ENCODE peak calls at places on chromosomes 1 and 21, in eight cellular contexts. G, C, D, K, J, N, X and W are unnamed samples.

GRCh38 chr21:25039461-25040380 is 567.6 kb downstream of the MRPL39 start:
- DNase-seq in X (no peak), G (no peak), C (no peak), D (no peak), N (peak; percentile 27), J (no peak), K (no peak), W (no peak)

GRCh38 chr1:155931332-155932038 is 2.7 kb downstream of the KHDC4 start:
- DNase-seq in N (no peak), K (no peak), C (no peak), X (no peak), G (no peak), D (no peak), J (no peak), W (no peak)

GRCh38 chr1:232033285-232033684 is 406.7 kb downstream of the DISC1 start:
- DNase-seq in C (no peak), D (no peak), K (no peak), J (no peak), N (no peak), X (no peak), G (no peak), W (no peak)

GRCh38 chr1:56788588-56788987 is 30.6 kb downstream of the FYB2 start:
- DNase-seq in G (peak; percentile 41), N (no peak), X (no peak), D (no peak), K (no peak), J (no peak), C (peak; percentile 47), W (no peak)

GRCh38 chr21:33360871-33361602 is 36.3 kb downstream of the IFNAR1 start:
- DNase-seq in N (peak; percentile 81), X (peak; percentile 70), G (peak; percentile 79), K (peak; percentile 50), J (peak; percentile 91), D (no peak), C (peak; percentile 74), W (peak; percentile 73)

GRCh38 chr1:37038079-37038702 is 3.9 kb upstream of the GRIK3 start:
- DNase-seq in N (no peak), G (no peak), K (no peak), C (peak; percentile 12), X (no peak), J (peak; percentile 17), D (no peak), W (no peak)

GRCh38 chr1:245860681-245861552 is 646.2 kb downstream of the SMYD3 start:
- DNase-seq in J (no peak), N (no peak), D (no peak), C (peak; percentile 95), K (no peak), G (no peak), X (no peak), W (no peak)

GRCh38 chr1:229024528-229025119 is 246.3 kb upstream of the RAB4A start:
- DNase-seq in C (peak; percentile 87), K (peak; percentile 59), X (no peak), D (no peak), G (no peak), J (no peak), N (peak; percentile 43), W (peak; percentile 45)

DNA sequence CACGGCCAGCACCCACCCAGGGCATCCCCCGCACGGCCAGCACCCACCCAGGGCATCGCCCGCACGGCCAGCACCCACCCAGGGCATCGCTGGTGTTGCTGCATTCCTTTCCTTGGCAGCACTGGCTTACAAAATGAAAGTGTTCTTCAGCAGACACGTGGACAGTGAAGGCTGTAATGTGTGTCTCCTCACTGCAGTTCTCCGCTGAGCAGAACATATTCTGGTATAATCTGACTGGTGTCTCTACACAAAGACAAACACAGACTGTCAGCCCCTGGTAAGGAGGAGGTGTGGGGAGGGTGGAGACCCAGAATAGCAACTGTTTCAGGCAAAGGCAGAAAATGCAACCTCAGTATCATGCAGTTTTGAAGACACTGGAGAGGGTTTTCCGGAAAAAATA is 7.3 kb downstream of the LYPD8 start:
- DNase-seq in K (no peak), G (no peak), X (no peak), C (no peak), D (no peak), N (no peak), J (no peak), W (no peak)
- H3K9me3 ChIP-seq in K (no peaks in the 10 kb centered on the region), G (no peaks in the 10 kb centered on the region), X (no peaks in the 10 kb centered on the region), C (no peaks in the 10 kb centered on the region), D (no peaks in the 10 kb centered on the region), N (peaks cover 5% of the 10 kb centered on the region), J (no peaks in the 10 kb centered on the region), W (no peaks in the 10 kb centered on the region)

DNA sequence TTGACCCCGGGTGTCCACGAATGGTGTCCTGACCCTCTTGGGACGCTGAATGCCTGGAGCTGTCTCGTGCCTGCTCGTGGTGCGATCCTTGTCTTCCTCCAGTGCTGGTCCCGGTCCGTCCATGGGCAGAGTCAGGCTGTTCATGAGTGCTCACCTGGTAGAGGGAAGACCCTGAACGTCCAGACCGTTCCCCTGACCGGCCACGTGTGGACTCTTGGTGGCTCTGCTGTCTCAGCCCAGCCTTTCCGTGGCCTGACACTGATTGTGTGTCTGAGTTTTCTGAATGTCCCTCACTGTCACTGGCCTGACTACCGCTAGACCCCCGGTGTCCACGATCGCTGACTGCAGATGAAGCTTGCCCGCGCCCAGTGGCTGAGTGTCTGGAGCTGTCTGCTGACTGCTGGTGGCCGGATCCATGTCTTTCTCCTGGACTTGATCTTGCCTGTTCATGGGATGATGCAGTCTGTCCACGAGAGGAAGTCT is 11.7 kb downstream of the FLG start:
- DNase-seq in X (no peak), K (no peak), J (no peak), N (no peak), D (no peak), C (no peak), G (no peak), W (peak; percentile 10)
- H3K9me3 ChIP-seq in X (no peaks in the 10 kb centered on the region), K (peaks cover 21% of the 10 kb centered on the region), J (no peaks in the 10 kb centered on the region), N (no peaks in the 10 kb centered on the region), D (no peaks in the 10 kb centered on the region), C (no peaks in the 10 kb centered on the region), G (no peaks in the 10 kb centered on the region), W (peaks cover 2% of the 10 kb centered on the region)

DNA sequence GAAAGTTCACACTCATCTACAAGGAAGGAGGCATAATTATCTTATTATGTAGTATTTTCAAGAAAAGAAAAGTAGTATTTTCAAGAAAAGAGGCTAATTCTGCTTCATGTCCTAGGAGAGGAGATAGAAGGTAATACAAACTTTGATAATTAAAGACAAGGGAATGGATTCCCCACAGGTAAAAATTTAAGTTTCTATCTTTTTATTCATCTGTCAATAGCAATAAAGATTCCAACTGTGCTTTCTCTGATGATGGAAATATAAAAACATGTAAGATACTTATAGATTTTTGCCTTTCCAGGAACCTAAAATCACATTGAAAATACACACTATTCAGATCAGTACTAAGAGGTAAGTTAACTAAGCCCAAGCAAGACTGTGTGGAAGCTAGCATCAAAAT is at the start of gene OR2M2:
- DNase-seq in J (no peak), C (no peak), X (no peak), G (no peak), D (no peak), K (no peak), N (no peak), W (no peak)
- H3K9me3 ChIP-seq in J (no peaks in the 10 kb centered on the region), C (no peaks in the 10 kb centered on the region), X (no peaks in the 10 kb centered on the region), G (no peaks in the 10 kb centered on the region), D (no peaks in the 10 kb centered on the region), K (peaks cover 29% of the 10 kb centered on the region), N (peaks cover 3% of the 10 kb centered on the region), W (no peaks in the 10 kb centered on the region)

GRCh38 chr1:59429651-59430050 is 132.8 kb downstream of the FGGY start:
- DNase-seq in K (no peak), N (no peak), X (no peak), D (no peak), J (no peak), C (no peak), G (no peak), W (no peak)

GRCh38 chr1:59431566-59432294 is 134.8 kb downstream of the FGGY start:
- DNase-seq in N (no peak), X (no peak), K (no peak), J (no peak), D (no peak), G (no peak), C (no peak), W (no peak)

GRCh38 chr1:59428828-59429227 is 131.9 kb downstream of the FGGY start:
- DNase-seq in C (no peak), J (no peak), N (no peak), D (no peak), G (no peak), X (no peak), K (no peak), W (no peak)

GRCh38 chr1:59427155-59427554 is 130.3 kb downstream of the FGGY start:
- DNase-seq in X (no peak), C (no peak), G (no peak), J (no peak), D (no peak), K (no peak), N (no peak), W (no peak)

GRCh38 chr1:59427784-59428183 is 130.9 kb downstream of the FGGY start:
- DNase-seq in N (no peak), K (no peak), D (no peak), X (no peak), G (no peak), C (no peak), J (no peak), W (no peak)
- H3K9me3 ChIP-seq in N (no peaks in the 10 kb centered on the region), K (no peaks in the 10 kb centered on the region), D (no peaks in the 10 kb centered on the region), X (no peaks in the 10 kb centered on the region), G (no peaks in the 10 kb centered on the region), C (no peaks in the 10 kb centered on the region), J (no peaks in the 10 kb centered on the region), W (no peaks in the 10 kb centered on the region)

GRCh38 chr1:81840805-81841204 is 40.1 kb downstream of the ADGRL2 start:
- DNase-seq in N (no peak), C (no peak), G (no peak), X (no peak), J (no peak), K (no peak), D (no peak), W (no peak)
- H3K9me3 ChIP-seq in N (no peaks in the 10 kb centered on the region), C (no peaks in the 10 kb centered on the region), G (no peaks in the 10 kb centered on the region), X (no peaks in the 10 kb centered on the region), J (no peaks in the 10 kb centered on the region), K (no peaks in the 10 kb centered on the region), D (no peaks in the 10 kb centered on the region), W (no peaks in the 10 kb centered on the region)

GRCh38 chr21:14071902-14072734 is 138.6 kb downstream of the LIPI start:
- DNase-seq in N (no peak), X (no peak), D (no peak), G (no peak), K (no peak), J (no peak), C (no peak), W (no peak)

GRCh38 chr21:14070968-14071367 is 139.8 kb downstream of the LIPI start:
- DNase-seq in J (no peak), X (no peak), C (no peak), N (no peak), K (no peak), D (no peak), G (no peak), W (no peak)

GRCh38 chr21:14073615-14074014 is 137.1 kb downstream of the LIPI start:
- DNase-seq in J (no peak), C (no peak), K (no peak), D (no peak), G (no peak), N (no peak), X (no peak), W (no peak)

GRCh38 chr21:14072761-14073535 is 137.8 kb downstream of the LIPI start:
- DNase-seq in J (no peak), C (no peak), X (no peak), K (no peak), N (no peak), D (no peak), G (no peak), W (no peak)

GRCh38 chr21:14070049-14070893 is 140.5 kb downstream of the LIPI start:
- DNase-seq in D (no peak), X (no peak), G (no peak), K (no peak), N (no peak), J (no peak), C (no peak), W (no peak)
- H3K9me3 ChIP-seq in D (no peaks in the 10 kb centered on the region), X (no peaks in the 10 kb centered on the region), G (no peaks in the 10 kb centered on the region), K (no peaks in the 10 kb centered on the region), N (no peaks in the 10 kb centered on the region), J (no peaks in the 10 kb centered on the region), C (no peaks in the 10 kb centered on the region), W (no peaks in the 10 kb centered on the region)